ENCODE peak calls at places on chromosome 12, in four cellular contexts. D, X, F and A are unnamed samples.

GRCh38 chr12:38056701-38057689 is 259.6 kb upstream of the ALG10B start:
- DNase-seq in D (no peak), X (no peak), F (peak; percentile 85), A (no peak)

GRCh38 chr12:9098463-9099026 is 17.2 kb downstream of the A2M start:
- DNase-seq in D (no peak), X (no peak), F (no peak), A (no peak)

GRCh38 chr12:57940052-57940914 is 1.1 kb upstream of the ATP23 start:
- DNase-seq in D (no peak), X (no peak), F (peak; percentile 4), A (no peak)

GRCh38 chr12:58310828-58311273 is 369.5 kb downstream of the ATP23 start:
- DNase-seq in D (no peak), X (no peak), F (peak; percentile 97), A (peak; percentile 68)

GRCh38 chr12:12606793-12607589 is 4.7 kb upstream of the CREBL2 start:
- DNase-seq in D (no peak), X (no peak), F (peak; percentile 89), A (no peak)

GRCh38 chr12:91040356-91040755 is 17.5 kb downstream of the KERA start:
- DNase-seq in D (no peak), X (no peak), F (no peak), A (no peak)

GRCh38 chr12:40889329-40889728 is 197.1 kb downstream of the CNTN1 start:
- DNase-seq in D (no peak), X (no peak), F (no peak), A (no peak)

GRCh38 chr12:113075137-113075683 is 18.7 kb downstream of the DTX1 start:
- DNase-seq in D (no peak), X (no peak), F (no peak), A (no peak)

GRCh38 chr12:80509781-80510556 is 65.9 kb downstream of the PTPRQ start:
- DNase-seq in D (no peak), X (no peak), F (peak; percentile 5), A (no peak)

GRCh38 chr12:127485528-127485927 is 781.4 kb upstream of the TMEM132C start:
- DNase-seq in D (no peak), X (no peak), F (peak; percentile 71), A (no peak)

GRCh38 chr12:100234591-100235304 is 32.1 kb downstream of the DEPDC4 start:
- DNase-seq in D (no peak), X (no peak), F (no peak), A (no peak)

GRCh38 chr12:89947437-89948265 is 239.0 kb upstream of the ATP2B1 start:
- DNase-seq in D (no peak), X (no peak), F (peak; percentile 89), A (no peak)

GRCh38 chr12:28121433-28121832 is 68.8 kb upstream of the CCDC91 start:
- DNase-seq in D (no peak), X (no peak), F (no peak), A (no peak)

GRCh38 chr12:65696227-65696626 is 128.1 kb upstream of the HMGA2 start:
- DNase-seq in D (no peak), X (no peak), F (peak; percentile 45), A (no peak)

GRCh38 chr12:131726-132465 is 65.3 kb downstream of the IQSEC3 start:
- DNase-seq in D (no peak), X (no peak), F (no peak), A (no peak)

GRCh38 chr12:64760808-64761573 is 1.8 kb upstream of the GNS start:
- DNase-seq in D (no peak), X (no peak), F (no peak), A (no peak)

GRCh38 chr12:26473291-26473690 is 277.9 kb downstream of the SSPN start:
- DNase-seq in D (no peak), X (no peak), F (peak; percentile 37), A (no peak)

GRCh38 chr12:78121969-78122610 is 291.4 kb downstream of the NAV3 start:
- DNase-seq in D (no peak), X (no peak), F (no peak), A (no peak)

GRCh38 chr12:109192358-109192757 is 76.0 kb downstream of the ACACB start:
- DNase-seq in D (no peak), X (no peak), F (peak; percentile 83), A (peak; percentile 63)

GRCh38 chr12:82470906-82471512 is 112.7 kb downstream of the METTL25 start:
- DNase-seq in D (no peak), X (no peak), F (no peak), A (no peak)

GRCh38 chr12:11798856-11799530 is 149.5 kb downstream of the ETV6 start:
- DNase-seq in D (no peak), X (no peak), F (peak; percentile 92), A (peak; percentile 83)

GRCh38 chr12:13196302-13196921 is at the start of gene EMP1:
- DNase-seq in D (peak; percentile 77), X (peak; percentile 76), F (peak; percentile 99), A (peak; percentile 99)

GRCh38 chr12:40831916-40832315 is 139.7 kb downstream of the CNTN1 start:
- DNase-seq in D (no peak), X (no peak), F (peak; percentile 46), A (peak; percentile 48)

GRCh38 chr12:55972045-55972843 is 1.6 kb upstream of the RAB5B start:
- DNase-seq in D (no peak), X (no peak), F (peak; percentile 70), A (no peak)

DNA sequence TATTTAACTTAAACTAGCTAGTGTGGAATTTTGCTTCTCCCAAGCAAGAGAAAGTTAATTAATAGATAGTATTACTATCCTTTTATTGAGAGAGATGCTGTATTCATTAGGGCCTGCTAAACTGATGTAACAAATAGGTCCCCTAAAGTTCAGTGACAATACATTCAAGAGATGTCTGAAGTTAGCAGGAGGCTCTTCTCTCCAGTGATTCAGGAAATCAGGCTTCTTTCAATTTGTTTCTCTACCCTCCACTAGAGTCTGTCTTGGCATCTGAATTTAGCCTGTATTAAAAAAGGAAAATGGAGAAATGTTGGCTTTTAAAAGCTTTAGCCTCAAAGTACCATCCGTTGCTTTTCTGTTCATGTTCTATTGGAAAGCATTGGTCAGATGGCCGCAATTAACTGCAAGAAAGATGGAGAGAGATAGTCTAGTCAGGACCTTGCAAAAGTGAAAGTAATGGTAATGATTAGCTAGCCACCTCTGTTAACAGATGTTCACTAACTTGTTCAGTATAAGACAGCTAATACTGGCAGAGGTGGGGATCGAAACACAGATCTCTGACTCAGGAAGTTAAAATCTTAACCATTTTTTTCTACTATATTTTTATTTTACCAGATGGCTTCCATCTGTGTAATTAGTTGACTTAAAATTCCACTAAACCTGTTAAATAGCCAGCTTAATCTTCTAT is 786.8 kb downstream of the TMTC2 start:
- DNase-seq in D (no peak), X (no peak), F (no peak), A (no peak)
- H3K27me3 ChIP-seq in D (no peaks in the 10 kb centered on the region), X (no peaks in the 10 kb centered on the region), F (no peaks in the 10 kb centered on the region), A (no peaks in the 10 kb centered on the region)

GRCh38 chr12:52010692-52011601 is 4.2 kb downstream of the TAMALIN start:
- DNase-seq in D (no peak), X (no peak), F (no peak), A (no peak)

GRCh38 chr12:52009081-52009751 is 2.5 kb downstream of the TAMALIN start:
- DNase-seq in D (no peak), X (no peak), F (no peak), A (no peak)

GRCh38 chr12:52007982-52008510 is 1.3 kb downstream of the TAMALIN start:
- DNase-seq in D (no peak), X (no peak), F (no peak), A (no peak)

GRCh38 chr12:52011602-52012214 is 5.0 kb downstream of the TAMALIN start:
- DNase-seq in D (no peak), X (no peak), F (no peak), A (no peak)

GRCh38 chr12:52010152-52010622 is 3.4 kb downstream of the TAMALIN start:
- DNase-seq in D (peak; percentile 81), X (peak; percentile 29), F (no peak), A (no peak)
- H3K27me3 ChIP-seq in D (peaks cover 10% of the 10 kb centered on the region), X (no peaks in the 10 kb centered on the region), F (peaks cover 19% of the 10 kb centered on the region), A (peaks cover 28% of the 10 kb centered on the region)

DNA sequence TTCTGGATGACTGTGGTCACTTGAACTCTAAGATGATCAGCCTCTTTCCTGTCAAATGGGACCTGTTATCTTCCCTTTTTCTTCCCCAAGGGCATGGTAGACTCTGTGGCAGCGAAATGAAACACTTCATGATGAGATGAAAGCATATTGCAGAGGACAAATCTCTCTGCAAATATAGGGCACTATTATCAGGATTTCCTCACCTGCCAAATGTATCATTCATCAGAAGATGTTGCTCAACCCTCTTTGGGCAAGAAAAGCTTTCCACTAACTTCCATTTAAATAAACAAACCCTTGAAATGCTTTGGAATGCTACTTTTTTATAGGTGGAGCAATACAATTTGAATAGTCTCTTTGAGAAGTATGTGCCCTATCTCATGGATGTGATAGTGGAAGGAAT is 105.0 kb downstream of the DNAH10 start:
- DNase-seq in D (no peak), X (no peak), F (no peak), A (no peak)
- H3K27me3 ChIP-seq in D (no peaks in the 10 kb centered on the region), X (no peaks in the 10 kb centered on the region), F (peaks cover 2% of the 10 kb centered on the region), A (peaks cover 18% of the 10 kb centered on the region)

GRCh38 chr12:123506059-123506842 is 27.3 kb downstream of the RILPL1 start:
- DNase-seq in D (no peak), X (no peak), F (no peak), A (no peak)

GRCh38 chr12:123502163-123502562 is 31.4 kb downstream of the RILPL1 start:
- DNase-seq in D (no peak), X (no peak), F (no peak), A (no peak)

DNA sequence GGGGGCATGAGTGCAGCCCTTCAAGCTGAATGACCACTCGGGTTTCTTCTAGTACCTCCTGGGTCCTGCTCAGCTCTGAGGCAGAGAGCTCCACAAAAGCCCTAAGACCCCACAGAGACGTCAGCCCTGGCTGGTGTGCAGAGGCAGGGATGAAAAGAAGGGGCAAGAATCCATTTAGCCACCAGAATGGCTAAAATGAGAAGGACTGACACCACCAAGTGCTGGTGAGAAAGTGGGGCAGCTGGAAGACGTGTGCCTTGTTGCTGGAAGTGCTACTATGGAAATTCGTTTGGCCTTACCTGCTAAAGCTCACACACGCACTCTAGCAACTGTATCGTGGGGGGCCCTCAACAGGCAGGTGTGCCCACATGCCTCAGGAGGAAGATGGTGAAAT is 26.7 kb downstream of the RILPL1 start:
- DNase-seq in D (no peak), X (no peak), F (no peak), A (no peak)
- H3K27me3 ChIP-seq in D (no peaks in the 10 kb centered on the region), X (no peaks in the 10 kb centered on the region), F (no peaks in the 10 kb centered on the region), A (no peaks in the 10 kb centered on the region)

GRCh38 chr12:116806845-116807440 is 68.8 kb downstream of the RNFT2 start:
- DNase-seq in D (no peak), X (no peak), F (no peak), A (no peak)

GRCh38 chr12:116803018-116803736 is 65.1 kb downstream of the RNFT2 start:
- DNase-seq in D (no peak), X (no peak), F (no peak), A (no peak)

GRCh38 chr12:116800918-116801317 is 62.8 kb downstream of the RNFT2 start:
- DNase-seq in D (no peak), X (no peak), F (no peak), A (no peak)

GRCh38 chr12:116802018-116802417 is 63.9 kb downstream of the RNFT2 start:
- DNase-seq in D (no peak), X (no peak), F (no peak), A (no peak)

DNA sequence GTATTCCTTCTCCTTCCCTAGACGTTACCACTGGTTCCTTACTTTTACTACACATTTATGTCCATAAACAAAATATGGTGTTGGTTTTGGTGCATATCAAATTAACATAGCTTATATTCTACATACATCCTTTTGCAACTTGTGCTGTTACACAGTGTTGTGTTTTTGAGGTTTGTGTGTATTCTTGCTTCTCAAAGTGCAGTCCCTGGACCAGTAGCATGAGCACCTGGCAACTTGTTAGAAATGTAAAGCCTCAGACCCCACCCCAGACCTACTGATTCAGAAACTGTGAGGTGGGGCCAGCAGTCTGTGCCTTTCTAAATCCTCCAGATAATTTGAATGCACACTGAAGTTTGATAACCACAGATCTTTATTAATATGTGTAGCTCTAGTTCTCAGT is 65.9 kb downstream of the RNFT2 start:
- DNase-seq in D (no peak), X (no peak), F (no peak), A (no peak)
- H3K27me3 ChIP-seq in D (no peaks in the 10 kb centered on the region), X (no peaks in the 10 kb centered on the region), F (no peaks in the 10 kb centered on the region), A (no peaks in the 10 kb centered on the region)